ENCODE peak calls at places on chromosomes 16 and 17, in eight cellular contexts. One of them, this sample, is unnamed.

GRCh38 chr16:50298075-50298460 is 31.7 kb downstream of the ADCY7 start:
- DNase-seq in A549: no peak
- DNase-seq in IMR-90: no peak
- DNase-seq in body of pancreas: no peak
- DNase-seq in lower leg skin: peak; percentile 80
- DNase-seq in heart left ventricle: peak; percentile 20
- DNase-seq in transverse colon: no peak
- DNase-seq in tibial nerve: no peak
- DNase-seq in this sample: no peak

GRCh38 chr17:42387221-42387657 is 1.0 kb downstream of the STAT3 start:
- DNase-seq in A549: no peak
- DNase-seq in heart left ventricle: no peak
- DNase-seq in IMR-90: peak; percentile 74
- DNase-seq in tibial nerve: no peak
- DNase-seq in lower leg skin: no peak
- DNase-seq in transverse colon: no peak
- DNase-seq in body of pancreas: no peak
- DNase-seq in this sample: no peak

GRCh38 chr17:50508573-50509460 is 578 bp downstream of the MYCBPAP start:
- DNase-seq in tibial nerve: no peak
- DNase-seq in heart left ventricle: no peak
- DNase-seq in A549: no peak
- DNase-seq in IMR-90: no peak
- DNase-seq in body of pancreas: no peak
- DNase-seq in lower leg skin: no peak
- DNase-seq in transverse colon: no peak
- DNase-seq in this sample: no peak

GRCh38 chr16:52069866-52070265 is 477.1 kb downstream of the TOX3 start:
- DNase-seq in heart left ventricle: no peak
- DNase-seq in IMR-90: peak; percentile 11
- DNase-seq in transverse colon: no peak
- DNase-seq in body of pancreas: no peak
- DNase-seq in tibial nerve: no peak
- DNase-seq in lower leg skin: no peak
- DNase-seq in A549: peak; percentile 3
- DNase-seq in this sample: no peak

GRCh38 chr17:21072623-21073278 is 29.9 kb upstream of the USP22 start:
- DNase-seq in IMR-90: no peak
- DNase-seq in heart left ventricle: no peak
- DNase-seq in lower leg skin: no peak
- DNase-seq in transverse colon: no peak
- DNase-seq in tibial nerve: no peak
- DNase-seq in body of pancreas: no peak
- DNase-seq in A549: no peak
- DNase-seq in this sample: no peak

GRCh38 chr17:37742114-37742761 is 2.6 kb downstream of the HNF1B start:
- DNase-seq in transverse colon: no peak
- DNase-seq in tibial nerve: no peak
- DNase-seq in A549: peak; percentile 48
- DNase-seq in body of pancreas: peak; percentile 41
- DNase-seq in heart left ventricle: no peak
- DNase-seq in lower leg skin: peak; percentile 82
- DNase-seq in IMR-90: peak; percentile 20
- DNase-seq in this sample: no peak

GRCh38 chr17:66713533-66714042 is 121.3 kb upstream of the CACNG5 start:
- DNase-seq in transverse colon: no peak
- DNase-seq in IMR-90: no peak
- DNase-seq in lower leg skin: peak; percentile 54
- DNase-seq in A549: no peak
- DNase-seq in heart left ventricle: no peak
- DNase-seq in body of pancreas: no peak
- DNase-seq in tibial nerve: no peak
- DNase-seq in this sample: no peak

GRCh38 chr17:69857412-69857835 is 217.6 kb upstream of the KCNJ16 start:
- DNase-seq in IMR-90: peak; percentile 95
- DNase-seq in lower leg skin: no peak
- DNase-seq in body of pancreas: no peak
- DNase-seq in A549: no peak
- DNase-seq in heart left ventricle: no peak
- DNase-seq in transverse colon: no peak
- DNase-seq in tibial nerve: no peak
- DNase-seq in this sample: no peak

GRCh38 chr17:50834786-50835562 is 412 bp upstream of the WFIKKN2 start:
- DNase-seq in tibial nerve: no peak
- DNase-seq in lower leg skin: peak; percentile 78
- DNase-seq in body of pancreas: no peak
- DNase-seq in transverse colon: no peak
- DNase-seq in heart left ventricle: no peak
- DNase-seq in A549: no peak
- DNase-seq in IMR-90: peak; percentile 39
- DNase-seq in this sample: no peak

GRCh38 chr17:8124350-8125195 is 667 bp upstream of the HES7 start:
- DNase-seq in IMR-90: peak; percentile 36
- DNase-seq in body of pancreas: no peak
- DNase-seq in heart left ventricle: no peak
- DNase-seq in lower leg skin: no peak
- DNase-seq in A549: no peak
- DNase-seq in tibial nerve: no peak
- DNase-seq in transverse colon: no peak
- DNase-seq in this sample: no peak

GRCh38 chr17:81338301-81339179 is 43.4 kb upstream of the SLC38A10 start:
- DNase-seq in lower leg skin: no peak
- DNase-seq in body of pancreas: no peak
- DNase-seq in heart left ventricle: peak; percentile 46
- DNase-seq in tibial nerve: no peak
- DNase-seq in transverse colon: peak; percentile 7
- DNase-seq in A549: no peak
- DNase-seq in IMR-90: no peak
- DNase-seq in this sample: no peak

GRCh38 chr17:33403194-33403593 is 110.1 kb upstream of the ASIC2 start:
- DNase-seq in IMR-90: no peak
- DNase-seq in A549: no peak
- DNase-seq in body of pancreas: no peak
- DNase-seq in tibial nerve: no peak
- DNase-seq in heart left ventricle: no peak
- DNase-seq in lower leg skin: no peak
- DNase-seq in transverse colon: no peak
- DNase-seq in this sample: no peak

GRCh38 chr16:12471383-12471782 is 332.3 kb downstream of the CPPED1 start:
- DNase-seq in heart left ventricle: no peak
- DNase-seq in A549: no peak
- DNase-seq in transverse colon: no peak
- DNase-seq in body of pancreas: no peak
- DNase-seq in lower leg skin: peak; percentile 50
- DNase-seq in IMR-90: no peak
- DNase-seq in tibial nerve: no peak
- DNase-seq in this sample: no peak

GRCh38 chr16:28304214-28304613 is 11.9 kb downstream of the SBK1 start:
- DNase-seq in tibial nerve: no peak
- DNase-seq in body of pancreas: no peak
- DNase-seq in IMR-90: peak; percentile 40
- DNase-seq in lower leg skin: no peak
- DNase-seq in A549: no peak
- DNase-seq in transverse colon: no peak
- DNase-seq in heart left ventricle: no peak
- DNase-seq in this sample: no peak

GRCh38 chr17:4310349-4311060 is 46.7 kb upstream of the ANKFY1 start:
- DNase-seq in A549: no peak
- DNase-seq in tibial nerve: no peak
- DNase-seq in body of pancreas: peak; percentile 22
- DNase-seq in lower leg skin: no peak
- DNase-seq in transverse colon: no peak
- DNase-seq in heart left ventricle: no peak
- DNase-seq in IMR-90: peak; percentile 54
- DNase-seq in this sample: no peak

GRCh38 chr16:88686439-88687253 is at the start of gene SNAI3:
- DNase-seq in A549: peak; percentile 89
- DNase-seq in transverse colon: peak; percentile 95
- DNase-seq in tibial nerve: peak; percentile 44
- DNase-seq in heart left ventricle: peak; percentile 93
- DNase-seq in body of pancreas: peak; percentile 88
- DNase-seq in lower leg skin: peak; percentile 96
- DNase-seq in IMR-90: peak; percentile 24
- DNase-seq in this sample: no peak

GRCh38 chr17:43475494-43476089 is 8.2 kb upstream of the DHX8 start:
- DNase-seq in body of pancreas: no peak
- DNase-seq in A549: no peak
- DNase-seq in tibial nerve: no peak
- DNase-seq in transverse colon: no peak
- DNase-seq in IMR-90: no peak
- DNase-seq in heart left ventricle: no peak
- DNase-seq in lower leg skin: no peak
- DNase-seq in this sample: no peak

GRCh38 chr16:86974120-86974519 is 343.1 kb downstream of the C16orf95 start:
- DNase-seq in tibial nerve: no peak
- DNase-seq in body of pancreas: no peak
- DNase-seq in transverse colon: no peak
- DNase-seq in IMR-90: no peak
- DNase-seq in A549: no peak
- DNase-seq in heart left ventricle: no peak
- DNase-seq in lower leg skin: no peak
- DNase-seq in this sample: no peak

GRCh38 chr17:63848834-63849689 is 6.6 kb upstream of the SMARCD2 start:
- DNase-seq in lower leg skin: peak; percentile 98
- DNase-seq in tibial nerve: peak; percentile 87
- DNase-seq in body of pancreas: peak; percentile 96
- DNase-seq in A549: peak; percentile 99
- DNase-seq in transverse colon: peak; percentile 93
- DNase-seq in IMR-90: peak; percentile 80
- DNase-seq in heart left ventricle: peak; percentile 97
- DNase-seq in this sample: peak; percentile 67
- H3K4me3 ChIP-seq in lower leg skin: no peak overlapping the region
- H3K4me3 ChIP-seq in tibial nerve: peak overlapping the region; percentile 43
- H3K4me3 ChIP-seq in body of pancreas: no peak overlapping the region
- H3K4me3 ChIP-seq in A549: peak overlapping the region; percentile 28
- H3K4me3 ChIP-seq in transverse colon: peak overlapping the region; percentile 23
- H3K4me3 ChIP-seq in IMR-90: peak overlapping the region; percentile 33
- H3K4me3 ChIP-seq in heart left ventricle: no peak overlapping the region
- H3K4me3 ChIP-seq in this sample: peak overlapping the region; percentile 64

GRCh38 chr17:56029980-56030624 is 123.2 kb upstream of the ANKFN1 start:
- DNase-seq in lower leg skin: no peak
- DNase-seq in A549: no peak
- DNase-seq in body of pancreas: no peak
- DNase-seq in heart left ventricle: no peak
- DNase-seq in IMR-90: no peak
- DNase-seq in tibial nerve: no peak
- DNase-seq in transverse colon: no peak
- DNase-seq in this sample: no peak
- TF ChIP-seq POLR2A in lower leg skin: no peak
- TF ChIP-seq POLR2A in A549: no peak
- TF ChIP-seq POLR2A in body of pancreas: no peak
- TF ChIP-seq POLR2A in heart left ventricle: no peak
- TF ChIP-seq POLR2A in IMR-90: no peak
- TF ChIP-seq POLR2A in tibial nerve: no peak
- TF ChIP-seq POLR2A in transverse colon: no peak
- TF ChIP-seq POLR2A in this sample: no peak

DNA sequence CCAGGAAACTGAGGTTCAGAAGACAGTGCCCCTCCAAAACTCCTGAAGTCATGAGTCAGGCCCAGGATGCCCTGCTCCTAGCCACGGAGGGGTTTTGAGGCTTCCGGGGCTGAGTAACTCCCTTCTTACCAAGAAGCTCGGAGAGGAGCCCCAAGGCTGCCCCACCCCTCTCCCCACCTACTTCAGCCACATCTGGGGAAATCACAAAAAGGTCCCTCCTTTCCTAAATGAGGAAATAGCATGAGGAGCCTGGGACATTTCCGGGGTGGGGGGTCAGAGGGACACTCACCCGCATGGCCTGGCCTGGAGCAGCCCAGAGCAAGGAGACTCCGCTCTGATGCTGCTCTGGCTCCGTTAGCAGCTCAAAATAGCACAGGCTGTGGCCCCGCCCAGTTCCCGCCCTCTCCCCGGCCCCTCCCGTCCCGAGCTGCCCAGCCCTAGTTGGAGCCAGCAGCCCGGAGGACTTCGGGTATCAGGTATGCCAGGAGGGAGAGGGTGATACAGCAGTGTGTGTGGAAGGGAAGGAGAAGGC is 40.1 kb downstream of the MYO18A start:
- DNase-seq in transverse colon: peak; percentile 86
- DNase-seq in IMR-90: peak; percentile 51
- DNase-seq in A549: no peak
- DNase-seq in body of pancreas: peak; percentile 81
- DNase-seq in tibial nerve: peak; percentile 75
- DNase-seq in lower leg skin: peak; percentile 97
- DNase-seq in heart left ventricle: peak; percentile 94
- DNase-seq in this sample: no peak
- H3K4me3 ChIP-seq in transverse colon: peak overlapping the region; percentile 20
- H3K4me3 ChIP-seq in IMR-90: peak overlapping the region; percentile 38
- H3K4me3 ChIP-seq in A549: no peak overlapping the region
- H3K4me3 ChIP-seq in body of pancreas: no peak overlapping the region
- H3K4me3 ChIP-seq in tibial nerve: peak overlapping the region; percentile 46
- H3K4me3 ChIP-seq in lower leg skin: no peak overlapping the region
- H3K4me3 ChIP-seq in heart left ventricle: peak overlapping the region; percentile 35
- H3K4me3 ChIP-seq in this sample: peak overlapping the region; percentile 56

DNA sequence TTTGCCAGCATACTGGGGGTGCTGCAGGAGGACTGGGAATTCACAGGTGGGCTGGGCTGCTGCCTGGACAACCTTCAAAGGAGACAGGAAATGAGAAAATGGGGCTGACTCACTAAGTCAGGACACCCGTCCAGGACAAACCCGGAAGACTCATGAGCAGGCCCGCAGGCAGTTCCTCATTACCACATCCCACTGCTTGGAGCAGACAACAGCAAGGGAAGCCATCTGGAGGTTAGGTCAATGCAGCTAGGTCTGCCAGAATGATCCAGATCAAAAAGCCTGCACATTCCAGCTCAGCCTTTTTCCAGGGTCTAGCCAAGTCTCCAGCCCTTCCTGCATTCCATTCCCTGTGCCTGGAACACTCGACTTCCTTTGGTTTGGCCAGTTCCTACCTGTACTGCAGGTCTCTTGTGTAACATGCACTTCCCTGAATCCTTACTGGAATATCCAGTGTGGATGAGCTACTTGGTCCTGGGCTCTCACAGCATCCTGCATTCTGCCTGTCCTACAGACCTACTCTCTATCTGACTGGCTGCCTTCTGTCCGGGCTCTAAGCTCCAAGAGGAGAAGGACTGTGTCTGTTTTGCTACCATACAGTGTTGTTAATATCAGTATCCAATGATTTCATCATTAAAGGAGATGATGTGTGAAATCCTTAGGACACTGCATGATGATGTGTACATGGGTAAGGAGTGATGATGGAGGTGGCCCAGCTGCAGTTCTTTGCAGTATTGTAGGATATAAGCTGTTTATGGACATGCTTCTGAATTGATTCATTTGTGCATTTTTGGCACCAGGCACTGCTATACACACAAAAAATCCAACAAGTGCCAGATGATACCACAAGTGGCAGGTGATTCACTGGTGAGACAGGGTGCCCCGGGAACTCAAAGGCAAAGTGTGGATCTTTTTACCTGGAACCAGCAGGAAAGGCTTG is 536.7 kb upstream of the CDH11 start:
- DNase-seq in lower leg skin: peak; percentile 87
- DNase-seq in transverse colon: no peak
- DNase-seq in heart left ventricle: no peak
- DNase-seq in A549: no peak
- DNase-seq in tibial nerve: no peak
- DNase-seq in IMR-90: peak; percentile 86
- DNase-seq in body of pancreas: no peak
- DNase-seq in this sample: no peak
- TF ChIP-seq POLR2A in lower leg skin: no peak
- TF ChIP-seq POLR2A in transverse colon: no peak
- TF ChIP-seq POLR2A in heart left ventricle: no peak
- TF ChIP-seq POLR2A in A549: no peak
- TF ChIP-seq POLR2A in tibial nerve: no peak
- TF ChIP-seq POLR2A in IMR-90: no peak
- TF ChIP-seq POLR2A in body of pancreas: no peak
- TF ChIP-seq POLR2A in this sample: no peak

GRCh38 chr17:58694826-58695225 is 2.4 kb downstream of the RAD51C start:
- DNase-seq in transverse colon: no peak
- DNase-seq in lower leg skin: no peak
- DNase-seq in A549: no peak
- DNase-seq in IMR-90: no peak
- DNase-seq in heart left ventricle: no peak
- DNase-seq in body of pancreas: no peak
- DNase-seq in tibial nerve: no peak
- DNase-seq in this sample: no peak
- H3K4me3 ChIP-seq in transverse colon: no peak overlapping the region
- H3K4me3 ChIP-seq in lower leg skin: no peak overlapping the region
- H3K4me3 ChIP-seq in A549: no peak overlapping the region
- H3K4me3 ChIP-seq in IMR-90: no peak overlapping the region
- H3K4me3 ChIP-seq in heart left ventricle: no peak overlapping the region
- H3K4me3 ChIP-seq in body of pancreas: no peak overlapping the region
- H3K4me3 ChIP-seq in tibial nerve: no peak overlapping the region
- H3K4me3 ChIP-seq in this sample: no peak overlapping the region

This sample was measured in esophagus squamous epithelium.